ENCODE peak calls at places on chromosomes 5 and 9, in four cellular contexts. U is K562, T is HepG2, Z is GM12878. X is an unnamed sample.

GRCh38 chr9:14033067-14033466 is 280.9 kb downstream of the NFIB start:
- DNase-seq in U (no peak), T (no peak), Z (no peak), X (no peak)

GRCh38 chr9:407255-407654 is 192.6 kb downstream of the DOCK8 start:
- DNase-seq in U (no peak), T (no peak), Z (no peak), X (no peak)

GRCh38 chr5:132773114-132773513 is 3.9 kb downstream of the SEPTIN8 start:
- DNase-seq in U (no peak), T (no peak), Z (no peak), X (peak)

GRCh38 chr9:25678147-25678666 is at the start of gene TUSC1:
- DNase-seq in U (no peak), T (no peak), Z (no peak), X (peak)

GRCh38 chr9:21789541-21790037 is 12.8 kb upstream of the MTAP start:
- DNase-seq in U (no peak), T (peak), Z (peak), X (peak)

GRCh38 chr9:114784721-114785253 is 21.1 kb downstream of the TNFSF15 start:
- DNase-seq in U (no peak), T (no peak), Z (no peak), X (no peak)

GRCh38 chr9:114592356-114592755 is 4.8 kb downstream of the ATP6V1G1 start:
- DNase-seq in U (no peak), T (no peak), Z (no peak), X (no peak)

GRCh38 chr5:52922384-52922783 is 66.8 kb upstream of the ITGA2 start:
- DNase-seq in U (no peak), T (peak), Z (no peak), X (no peak)

GRCh38 chr5:179378116-179378440 is 32.8 kb upstream of the ADAMTS2 start:
- DNase-seq in U (no peak), T (no peak), Z (no peak), X (peak)

GRCh38 chr9:123753011-123753410 is 176.9 kb downstream of the DENND1A start:
- DNase-seq in U (no peak), T (no peak), Z (no peak), X (no peak)

GRCh38 chr5:150904479-150905311 is at the start of gene ZNF300:
- DNase-seq in U (peak), T (peak), Z (peak), X (peak)

GRCh38 chr5:169300468-169301385 is at the start of gene SLIT3:
- DNase-seq in U (peak), T (no peak), Z (no peak), X (peak)

GRCh38 chr9:13589044-13589737 is 309.7 kb upstream of the MPDZ start:
- DNase-seq in U (no peak), T (no peak), Z (no peak), X (no peak)

GRCh38 chr9:113257863-113258262 is 17.5 kb downstream of the CDC26 start:
- DNase-seq in U (no peak), T (no peak), Z (no peak), X (no peak)

GRCh38 chr5:142024771-142025304 is 12.0 kb upstream of the GNPDA1 start:
- DNase-seq in U (peak), T (peak), Z (peak), X (peak)

GRCh38 chr5:140800816-140801493 is at the start of gene PCDHA3:
- DNase-seq in U (no peak), T (peak), Z (no peak), X (no peak)

GRCh38 chr5:132226516-132227234 is 978 bp downstream of the P4HA2 start:
- DNase-seq in U (no peak), T (no peak), Z (no peak), X (no peak)

GRCh38 chr5:6792911-6793451 is 79.7 kb downstream of the TENT4A start:
- DNase-seq in U (no peak), T (no peak), Z (no peak), X (no peak)

GRCh38 chr5:168960492-168960891 is 340.4 kb downstream of the SLIT3 start:
- DNase-seq in U (no peak), T (no peak), Z (no peak), X (no peak)

GRCh38 chr9:133612051-133612450 is 2.9 kb upstream of the FAM163B start:
- DNase-seq in U (no peak), T (no peak), Z (no peak), X (no peak)

DNA sequence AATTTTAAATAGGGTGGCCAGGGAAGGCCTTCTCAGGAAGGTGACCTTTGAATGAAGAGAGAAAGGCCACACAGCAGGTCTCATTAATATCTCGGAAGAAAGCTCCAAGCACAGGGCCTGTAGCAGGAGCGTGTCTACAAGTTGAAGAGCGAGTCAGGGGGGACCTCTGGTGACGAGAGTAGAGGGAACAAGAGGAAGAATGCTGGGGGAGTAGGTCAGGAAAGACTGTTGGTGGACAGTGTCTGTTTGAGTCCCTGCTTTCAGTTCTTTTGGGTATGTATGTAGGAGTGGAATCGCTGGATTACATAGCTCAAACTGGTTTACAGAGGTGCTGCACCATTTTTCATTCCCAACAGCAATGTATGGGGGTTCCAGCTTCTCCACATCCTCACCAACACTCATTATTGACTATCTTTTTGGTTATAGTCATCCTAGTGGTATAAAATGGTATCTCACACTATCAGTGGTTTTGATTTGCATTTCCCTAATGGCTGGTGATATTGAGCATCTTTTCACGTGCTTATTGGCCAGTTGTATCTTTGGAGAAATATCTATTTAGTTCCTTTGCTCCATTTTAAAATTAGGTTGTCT is 55.8 kb downstream of the NUP214 start:
- DNase-seq in U (peak), T (no peak), Z (no peak), X (no peak)
- H3K27ac ChIP-seq in U (peak), T (no peak), Z (no peak), X (peak)

DNA sequence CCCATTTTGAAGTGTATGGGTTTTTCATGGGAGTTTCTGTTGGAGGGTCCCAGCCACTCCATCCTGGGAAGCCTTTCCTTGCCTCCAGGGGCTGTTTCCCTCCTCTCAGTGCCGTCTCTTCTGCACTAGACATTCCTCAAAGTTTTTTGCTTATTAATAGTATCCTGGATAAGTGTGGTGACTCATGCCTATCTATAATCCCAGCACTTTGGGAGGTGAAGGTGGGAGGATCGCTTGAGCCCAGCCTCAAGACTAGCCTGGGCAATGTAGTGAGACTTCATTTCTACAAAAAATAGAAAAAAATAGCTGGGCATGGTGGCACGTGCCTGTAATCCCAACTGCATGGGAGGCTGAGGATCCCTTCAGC is 43.1 kb downstream of the RALGPS1 start:
- DNase-seq in U (no peak), T (no peak), Z (no peak), X (no peak)
- TF ChIP-seq NFIC in U (no peak), T (no peak), Z (no peak), X (peak)

GRCh38 chr9:36867672-36868471 is 166.2 kb downstream of the PAX5 start:
- DNase-seq in U (no peak), T (peak), Z (no peak), X (no peak)

GRCh38 chr9:36867241-36867640 is 166.8 kb downstream of the PAX5 start:
- DNase-seq in U (no peak), T (no peak), Z (no peak), X (no peak)

GRCh38 chr9:36864491-36865410 is 169.3 kb downstream of the PAX5 start:
- DNase-seq in U (no peak), T (no peak), Z (no peak), X (no peak)

GRCh38 chr9:36866840-36867239 is 167.2 kb downstream of the PAX5 start:
- DNase-seq in U (peak), T (peak), Z (no peak), X (peak)

DNA sequence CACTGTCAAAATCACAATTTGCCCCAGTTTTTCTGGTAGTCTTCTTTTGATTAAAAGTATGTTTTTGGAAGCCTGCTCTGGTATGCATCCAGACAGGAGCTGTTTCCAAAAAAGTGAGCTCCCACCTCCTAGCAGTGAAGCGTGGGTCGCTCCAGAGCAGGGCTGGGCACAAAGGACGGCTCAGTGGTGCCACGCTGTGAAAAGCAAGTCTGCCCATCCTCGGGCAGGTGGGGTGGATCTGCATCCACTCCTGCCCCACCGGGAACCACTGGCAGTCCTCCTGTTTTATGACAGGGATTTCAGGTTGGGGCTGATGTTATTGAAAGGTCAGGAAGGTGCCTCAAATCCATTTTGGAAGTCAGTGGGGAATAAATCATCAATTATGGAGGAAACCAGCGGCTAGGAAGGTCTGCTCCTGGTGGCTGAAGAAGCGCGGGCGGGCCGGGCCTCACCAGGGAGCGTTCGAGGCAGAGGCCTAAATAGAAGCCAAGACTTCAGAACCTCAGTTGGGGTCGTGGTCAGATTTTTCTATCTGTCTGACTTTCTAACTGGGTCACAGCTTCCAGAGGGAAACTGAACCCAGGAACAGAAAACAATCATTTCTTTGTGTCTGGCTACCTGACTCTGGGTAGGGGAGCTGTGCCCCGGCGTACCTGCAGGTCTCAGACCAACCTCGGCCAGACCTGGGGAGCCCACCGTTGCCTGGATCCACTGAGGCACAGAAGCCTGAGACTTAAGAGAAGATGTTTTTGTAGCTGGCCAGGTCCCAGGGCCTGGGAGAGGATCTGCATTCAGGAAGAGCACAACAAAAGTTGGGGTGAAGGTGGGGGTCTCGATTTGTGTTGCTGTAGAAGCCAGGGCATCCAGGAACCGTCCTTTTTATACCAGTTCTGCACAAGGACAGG is 168.1 kb downstream of the PAX5 start:
- DNase-seq in U (no peak), T (no peak), Z (no peak), X (no peak)
- H3K27ac ChIP-seq in U (no peak), T (no peak), Z (no peak), X (no peak)

GRCh38 chr9:106887066-106887465 is 24.1 kb downstream of the ZNF462 start:
- DNase-seq in U (no peak), T (no peak), Z (no peak), X (no peak)
- TF ChIP-seq NFIC in U (no peak), T (no peak), Z (no peak), X (no peak)

GRCh38 chr9:128339761-128340690 is at the start of gene SLC27A4:
- DNase-seq in U (peak), T (peak), Z (peak), X (peak)
- H3K27ac ChIP-seq in U (peak), T (peak), Z (peak), X (peak)

GRCh38 chr5:50623666-50624065 is 42.8 kb upstream of the PARP8 start:
- DNase-seq in U (no peak), T (no peak), Z (no peak), X (no peak)
- TF ChIP-seq NFIC in U (no peak), T (no peak), Z (no peak), X (no peak)

GRCh38 chr9:35700942-35701341 is 11.2 kb upstream of the TPM2 start:
- DNase-seq in U (no peak), T (no peak), Z (no peak), X (no peak)
- H3K27ac ChIP-seq in U (no peak), T (no peak), Z (no peak), X (no peak)

GRCh38 chr5:77396017-77396416 is 96.1 kb downstream of the WDR41 start:
- DNase-seq in U (no peak), T (no peak), Z (peak), X (no peak)

GRCh38 chr5:77397686-77398300 is 94.3 kb downstream of the WDR41 start:
- DNase-seq in U (no peak), T (peak), Z (no peak), X (no peak)

GRCh38 chr5:77398458-77398857 is 93.7 kb downstream of the WDR41 start:
- DNase-seq in U (no peak), T (no peak), Z (no peak), X (no peak)

GRCh38 chr5:77398896-77399295 is 93.2 kb downstream of the WDR41 start:
- DNase-seq in U (no peak), T (no peak), Z (no peak), X (no peak)

DNA sequence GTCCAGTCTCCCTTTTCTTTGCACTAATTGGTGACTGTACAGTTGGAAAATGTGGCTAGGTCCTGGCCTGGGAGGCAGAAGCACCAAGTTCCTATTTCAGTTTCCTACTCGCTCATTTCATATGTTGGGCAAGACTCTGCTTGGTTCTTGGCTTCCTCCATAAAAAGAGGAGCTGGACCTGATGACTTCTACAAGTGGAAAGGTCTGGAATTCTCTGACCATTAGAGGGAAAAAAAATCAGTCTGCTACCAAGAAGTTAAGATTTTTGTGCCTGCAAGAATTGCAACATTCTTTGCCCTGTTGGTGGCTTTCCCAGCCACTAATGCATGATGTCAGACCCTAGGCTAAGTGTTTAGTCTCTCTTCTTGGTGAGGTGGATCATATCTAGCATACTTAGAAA is 91.5 kb downstream of the WDR41 start:
- DNase-seq in U (no peak), T (no peak), Z (no peak), X (no peak)
- TF ChIP-seq NFIC in U (no peak), T (no peak), Z (no peak), X (no peak)

X was measured in SK-N-SH.